ENCODE peak calls at places on chromosomes 2 and 18, in eight cellular contexts. D is cardiac muscle cell; U is fibroblast of lung; V is H54; H is stimulated activated CD4-positive, alpha-beta T cell treated with anti-CD3 and anti-CD28 coated beads, Interleukin-12 subunit alpha, Interleukin-12 subunit beta, amount 100 ng/mL, for 4 hours; E is kidney glomerular epithelial cell; B is activated naive CD8-positive, alpha-beta T cell treated with anti-CD3 and anti-CD28 coated beads, Interleukin-2, amount 50 U/mL, for 16 hours; Q is COR-L47. W is an unnamed sample.

GRCh38 chr2:230881840-230882239 is 17.1 kb downstream of the ITM2C start:
- DNase-seq in U (no peak), H (no peak), B (no peak), V (no peak), Q (no peak), E (no peak), D (no peak), W (no peak)

GRCh38 chr2:237351046-237351445 is 62.9 kb downstream of the COL6A3 start:
- DNase-seq in V (no peak), H (no peak), U (no peak), E (no peak), Q (no peak), D (peak; percentile 36), B (no peak), W (no peak)

GRCh38 chr2:169091761-169092523 is 22.6 kb downstream of the DHRS9 start:
- DNase-seq in V (no peak), B (no peak), U (peak; percentile 80), H (no peak), D (no peak), Q (no peak), E (peak; percentile 44), W (no peak)

GRCh38 chr2:85792783-85793441 is 39.1 kb downstream of the ATOH8 start:
- DNase-seq in V (peak; percentile 61), B (no peak), E (peak; percentile 70), U (peak; percentile 71), Q (no peak), D (no peak), H (no peak), W (peak; percentile 64)

GRCh38 chr2:45403036-45403435 is 208.0 kb downstream of the SRBD1 start:
- DNase-seq in B (no peak), D (no peak), U (no peak), E (no peak), V (no peak), Q (no peak), H (no peak), W (no peak)

GRCh38 chr2:128285329-128285931 is 33.2 kb downstream of the HS6ST1 start:
- DNase-seq in H (no peak), B (no peak), V (no peak), Q (no peak), D (no peak), U (no peak), E (no peak), W (no peak)

GRCh38 chr2:48253301-48253700 is 276.7 kb upstream of the STON1 start:
- DNase-seq in H (no peak), U (no peak), D (no peak), Q (no peak), V (no peak), E (no peak), B (no peak), W (no peak)

GRCh38 chr2:227703961-227704360 is 13.9 kb downstream of the SLC19A3 start:
- DNase-seq in Q (no peak), H (no peak), E (no peak), B (no peak), V (peak; percentile 30), U (peak; percentile 35), D (no peak), W (no peak)

GRCh38 chr2:188519133-188519532 is 227.5 kb downstream of the GULP1 start:
- DNase-seq in H (no peak), B (no peak), V (no peak), U (peak; percentile 76), D (no peak), E (no peak), Q (no peak), W (no peak)

GRCh38 chr2:19810148-19810547 is 91.6 kb downstream of the TTC32 start:
- DNase-seq in B (no peak), Q (no peak), D (no peak), U (no peak), V (no peak), E (no peak), H (no peak), W (no peak)

GRCh38 chr2:128241896-128242295 is 76.8 kb downstream of the HS6ST1 start:
- DNase-seq in E (no peak), H (no peak), B (no peak), Q (no peak), D (no peak), U (no peak), V (no peak), W (no peak)

GRCh38 chr2:189982777-189983394 is 79.6 kb downstream of the MSTN start:
- DNase-seq in Q (peak; percentile 3), E (no peak), V (no peak), U (no peak), D (no peak), B (no peak), H (no peak), W (no peak)

GRCh38 chr2:196939381-196939780 is 12.9 kb upstream of the PGAP1 start:
- DNase-seq in U (peak; percentile 70), V (peak; percentile 36), Q (no peak), D (no peak), B (no peak), E (no peak), H (no peak), W (no peak)

GRCh38 chr2:241555711-241556110 is 2.8 kb upstream of the BOK start:
- DNase-seq in H (no peak), D (no peak), Q (no peak), U (no peak), B (no peak), V (no peak), E (no peak), W (no peak)

GRCh38 chr18:8996771-8997432 is 105.6 kb upstream of the NDUFV2 start:
- DNase-seq in Q (no peak), B (no peak), V (no peak), E (no peak), H (no peak), D (no peak), U (no peak), W (no peak)

GRCh38 chr18:48157956-48158355 is 227.5 kb upstream of the SMAD2 start:
- DNase-seq in D (no peak), V (no peak), E (no peak), H (no peak), B (no peak), U (no peak), Q (peak; percentile 31), W (no peak)

GRCh38 chr2:43178602-43179542 is 47.5 kb downstream of the ZFP36L2 start:
- DNase-seq in E (peak; percentile 70), D (peak; percentile 43), V (peak; percentile 88), B (no peak), U (peak; percentile 78), H (no peak), Q (peak; percentile 59), W (no peak)

GRCh38 chr2:59150430-59150829 is 909.3 kb upstream of the FANCL start:
- DNase-seq in B (no peak), Q (no peak), U (no peak), H (no peak), D (no peak), E (no peak), V (no peak), W (no peak)

GRCh38 chr2:29213871-29214341 is 98.7 kb downstream of the CLIP4 start:
- DNase-seq in D (no peak), Q (no peak), H (no peak), E (no peak), B (no peak), U (no peak), V (no peak), W (no peak)